ENCODE peak calls at places on chromosomes 3 and 15, in eight cellular contexts. One of them, this sample, is unnamed.

GRCh38 chr3:8837172-8837571 is 67.8 kb upstream of the OXTR start:
- DNase-seq in A549: no peak
- DNase-seq in mesendoderm: no peak
- DNase-seq in hepatocyte: no peak
- DNase-seq in left ventricle myocardium inferior: no peak
- DNase-seq in cardiac muscle cell: no peak
- DNase-seq in aorta: no peak
- DNase-seq in suprapubic skin: no peak
- DNase-seq in this sample: no peak

GRCh38 chr3:151686257-151686656 is 47.5 kb upstream of the AADACL2 start:
- DNase-seq in A549: no peak
- DNase-seq in mesendoderm: peak
- DNase-seq in hepatocyte: no peak
- DNase-seq in left ventricle myocardium inferior: no peak
- DNase-seq in cardiac muscle cell: no peak
- DNase-seq in aorta: no peak
- DNase-seq in suprapubic skin: no peak
- DNase-seq in this sample: no peak

GRCh38 chr15:57550640-57551039 is 41.1 kb upstream of the MYZAP start:
- DNase-seq in A549: no peak
- DNase-seq in mesendoderm: peak
- DNase-seq in hepatocyte: no peak
- DNase-seq in left ventricle myocardium inferior: peak
- DNase-seq in cardiac muscle cell: no peak
- DNase-seq in aorta: no peak
- DNase-seq in suprapubic skin: no peak
- DNase-seq in this sample: no peak

GRCh38 chr15:63165166-63165859 is 8.0 kb upstream of the RPS27L start:
- DNase-seq in A549: no peak
- DNase-seq in mesendoderm: no peak
- DNase-seq in hepatocyte: no peak
- DNase-seq in left ventricle myocardium inferior: no peak
- DNase-seq in cardiac muscle cell: no peak
- DNase-seq in aorta: no peak
- DNase-seq in suprapubic skin: no peak
- DNase-seq in this sample: no peak

GRCh38 chr15:82060817-82061216 is 15.0 kb upstream of the MEX3B start:
- DNase-seq in A549: no peak
- DNase-seq in mesendoderm: no peak
- DNase-seq in hepatocyte: no peak
- DNase-seq in left ventricle myocardium inferior: no peak
- DNase-seq in cardiac muscle cell: no peak
- DNase-seq in aorta: no peak
- DNase-seq in suprapubic skin: no peak
- DNase-seq in this sample: no peak

GRCh38 chr3:170953736-170954135 is 45.3 kb upstream of the EIF5A2 start:
- DNase-seq in A549: no peak
- DNase-seq in mesendoderm: no peak
- DNase-seq in hepatocyte: no peak
- DNase-seq in left ventricle myocardium inferior: no peak
- DNase-seq in cardiac muscle cell: no peak
- DNase-seq in aorta: no peak
- DNase-seq in suprapubic skin: no peak
- DNase-seq in this sample: no peak

GRCh38 chr3:492586-493296 is 296.2 kb downstream of the CHL1 start:
- DNase-seq in A549: no peak
- DNase-seq in mesendoderm: peak
- DNase-seq in hepatocyte: peak
- DNase-seq in left ventricle myocardium inferior: no peak
- DNase-seq in cardiac muscle cell: no peak
- DNase-seq in aorta: no peak
- DNase-seq in suprapubic skin: no peak
- DNase-seq in this sample: no peak

GRCh38 chr15:98865397-98866339 is 141.9 kb downstream of the PGPEP1L start:
- DNase-seq in A549: peak
- DNase-seq in mesendoderm: no peak
- DNase-seq in hepatocyte: no peak
- DNase-seq in left ventricle myocardium inferior: peak
- DNase-seq in cardiac muscle cell: no peak
- DNase-seq in aorta: peak
- DNase-seq in suprapubic skin: no peak
- DNase-seq in this sample: peak

GRCh38 chr3:156983559-156983958 is 157.4 kb downstream of the LEKR1 start:
- DNase-seq in A549: no peak
- DNase-seq in mesendoderm: peak
- DNase-seq in hepatocyte: no peak
- DNase-seq in left ventricle myocardium inferior: no peak
- DNase-seq in cardiac muscle cell: no peak
- DNase-seq in aorta: no peak
- DNase-seq in suprapubic skin: no peak
- DNase-seq in this sample: no peak

GRCh38 chr3:46660543-46661523 is 32.6 kb downstream of the ALS2CL start:
- DNase-seq in A549: no peak
- DNase-seq in mesendoderm: no peak
- DNase-seq in hepatocyte: no peak
- DNase-seq in left ventricle myocardium inferior: peak
- DNase-seq in cardiac muscle cell: no peak
- DNase-seq in aorta: no peak
- DNase-seq in suprapubic skin: peak
- DNase-seq in this sample: no peak

GRCh38 chr15:94834494-94834893 is 603.1 kb downstream of the MCTP2 start:
- DNase-seq in A549: no peak
- DNase-seq in mesendoderm: peak
- DNase-seq in hepatocyte: no peak
- DNase-seq in left ventricle myocardium inferior: no peak
- DNase-seq in cardiac muscle cell: no peak
- DNase-seq in aorta: no peak
- DNase-seq in suprapubic skin: no peak
- DNase-seq in this sample: no peak

GRCh38 chr3:71858493-71859127 is 73.7 kb upstream of the PROK2 start:
- DNase-seq in A549: no peak
- DNase-seq in mesendoderm: peak
- DNase-seq in hepatocyte: no peak
- DNase-seq in left ventricle myocardium inferior: no peak
- DNase-seq in cardiac muscle cell: no peak
- DNase-seq in aorta: no peak
- DNase-seq in suprapubic skin: no peak
- DNase-seq in this sample: no peak

GRCh38 chr3:141940204-141940776 is 63.8 kb downstream of the ATP1B3 start:
- DNase-seq in A549: peak
- DNase-seq in mesendoderm: peak
- DNase-seq in hepatocyte: peak
- DNase-seq in left ventricle myocardium inferior: no peak
- DNase-seq in cardiac muscle cell: no peak
- DNase-seq in aorta: no peak
- DNase-seq in suprapubic skin: peak
- DNase-seq in this sample: peak

GRCh38 chr15:78878356-78878755 is 5.7 kb downstream of the MORF4L1 start:
- DNase-seq in A549: no peak
- DNase-seq in mesendoderm: no peak
- DNase-seq in hepatocyte: no peak
- DNase-seq in left ventricle myocardium inferior: no peak
- DNase-seq in cardiac muscle cell: no peak
- DNase-seq in aorta: no peak
- DNase-seq in suprapubic skin: no peak
- DNase-seq in this sample: no peak

GRCh38 chr3:86563358-86563970 is 427.5 kb downstream of the VGLL3 start:
- DNase-seq in A549: peak
- DNase-seq in mesendoderm: peak
- DNase-seq in hepatocyte: peak
- DNase-seq in left ventricle myocardium inferior: no peak
- DNase-seq in cardiac muscle cell: peak
- DNase-seq in aorta: no peak
- DNase-seq in suprapubic skin: no peak
- DNase-seq in this sample: no peak

GRCh38 chr3:32384938-32385337 is 6.7 kb upstream of the CMTM7 start:
- DNase-seq in A549: no peak
- DNase-seq in mesendoderm: peak
- DNase-seq in hepatocyte: peak
- DNase-seq in left ventricle myocardium inferior: no peak
- DNase-seq in cardiac muscle cell: no peak
- DNase-seq in aorta: no peak
- DNase-seq in suprapubic skin: no peak
- DNase-seq in this sample: no peak

GRCh38 chr3:121724130-121724529 is 25.4 kb downstream of the GOLGB1 start:
- DNase-seq in A549: no peak
- DNase-seq in mesendoderm: no peak
- DNase-seq in hepatocyte: no peak
- DNase-seq in left ventricle myocardium inferior: no peak
- DNase-seq in cardiac muscle cell: no peak
- DNase-seq in aorta: no peak
- DNase-seq in suprapubic skin: no peak
- DNase-seq in this sample: no peak

GRCh38 chr3:62803276-62803675 is 71.9 kb downstream of the CADPS start:
- DNase-seq in A549: no peak
- DNase-seq in mesendoderm: peak
- DNase-seq in hepatocyte: no peak
- DNase-seq in left ventricle myocardium inferior: no peak
- DNase-seq in cardiac muscle cell: no peak
- DNase-seq in aorta: no peak
- DNase-seq in suprapubic skin: no peak
- DNase-seq in this sample: no peak

GRCh38 chr3:98824256-98824655 is 61.1 kb downstream of the ST3GAL6 start:
- DNase-seq in A549: no peak
- DNase-seq in mesendoderm: peak
- DNase-seq in hepatocyte: no peak
- DNase-seq in left ventricle myocardium inferior: no peak
- DNase-seq in cardiac muscle cell: no peak
- DNase-seq in aorta: no peak
- DNase-seq in suprapubic skin: no peak
- DNase-seq in this sample: no peak

GRCh38 chr3:14452676-14453367 is 50.4 kb downstream of the SLC6A6 start:
- DNase-seq in A549: peak
- DNase-seq in mesendoderm: no peak
- DNase-seq in hepatocyte: peak
- DNase-seq in left ventricle myocardium inferior: peak
- DNase-seq in cardiac muscle cell: no peak
- DNase-seq in aorta: peak
- DNase-seq in suprapubic skin: peak
- DNase-seq in this sample: peak

GRCh38 chr3:196197524-196197923 is 13.7 kb downstream of the ZDHHC19 start:
- DNase-seq in A549: no peak
- DNase-seq in mesendoderm: no peak
- DNase-seq in hepatocyte: no peak
- DNase-seq in left ventricle myocardium inferior: no peak
- DNase-seq in cardiac muscle cell: no peak
- DNase-seq in aorta: no peak
- DNase-seq in suprapubic skin: no peak
- DNase-seq in this sample: no peak

GRCh38 chr15:34719883-34720148 is 35.0 kb downstream of the GJD2 start:
- DNase-seq in A549: no peak
- DNase-seq in mesendoderm: no peak
- DNase-seq in hepatocyte: no peak
- DNase-seq in left ventricle myocardium inferior: no peak
- DNase-seq in cardiac muscle cell: no peak
- DNase-seq in aorta: no peak
- DNase-seq in suprapubic skin: no peak
- DNase-seq in this sample: no peak
- H3K27ac ChIP-seq in A549: no peak
- H3K27ac ChIP-seq in mesendoderm: no peak
- H3K27ac ChIP-seq in hepatocyte: no peak
- H3K27ac ChIP-seq in left ventricle myocardium inferior: peak
- H3K27ac ChIP-seq in cardiac muscle cell: peak
- H3K27ac ChIP-seq in aorta: no peak
- H3K27ac ChIP-seq in suprapubic skin: no peak
- H3K27ac ChIP-seq in this sample: no peak

DNA sequence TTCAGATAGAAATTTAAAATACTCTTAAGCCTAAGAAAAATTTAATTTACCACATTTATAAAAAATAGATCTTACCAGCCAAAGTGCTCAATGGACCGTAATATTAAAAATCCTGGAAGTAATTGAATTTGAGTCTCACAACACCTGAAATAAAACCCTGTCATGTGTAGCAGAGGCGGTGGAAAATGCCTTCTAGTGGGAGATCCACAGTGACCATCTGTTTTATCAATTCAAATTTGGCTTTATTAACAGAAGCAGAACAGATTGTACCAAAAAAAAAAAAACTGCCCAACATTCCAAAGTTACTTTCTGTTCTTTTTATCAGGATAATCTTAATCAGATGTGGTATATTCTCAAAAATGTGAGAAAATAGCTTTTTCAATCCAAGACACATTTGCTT is 71.7 kb downstream of the DMXL2 start:
- DNase-seq in A549: no peak
- DNase-seq in mesendoderm: no peak
- DNase-seq in hepatocyte: no peak
- DNase-seq in left ventricle myocardium inferior: no peak
- DNase-seq in cardiac muscle cell: no peak
- DNase-seq in aorta: no peak
- DNase-seq in suprapubic skin: no peak
- DNase-seq in this sample: no peak
- H3K27ac ChIP-seq in A549: no peak
- H3K27ac ChIP-seq in mesendoderm: no peak
- H3K27ac ChIP-seq in hepatocyte: no peak
- H3K27ac ChIP-seq in left ventricle myocardium inferior: no peak
- H3K27ac ChIP-seq in cardiac muscle cell: no peak
- H3K27ac ChIP-seq in aorta: no peak
- H3K27ac ChIP-seq in suprapubic skin: no peak
- H3K27ac ChIP-seq in this sample: no peak

GRCh38 chr3:168885028-168885427 is 778.5 kb downstream of the MECOM start:
- DNase-seq in A549: peak
- DNase-seq in mesendoderm: no peak
- DNase-seq in hepatocyte: no peak
- DNase-seq in left ventricle myocardium inferior: no peak
- DNase-seq in cardiac muscle cell: no peak
- DNase-seq in aorta: no peak
- DNase-seq in suprapubic skin: no peak
- DNase-seq in this sample: no peak

GRCh38 chr3:168888781-168889180 is 774.7 kb downstream of the MECOM start:
- DNase-seq in A549: no peak
- DNase-seq in mesendoderm: no peak
- DNase-seq in hepatocyte: no peak
- DNase-seq in left ventricle myocardium inferior: no peak
- DNase-seq in cardiac muscle cell: no peak
- DNase-seq in aorta: no peak
- DNase-seq in suprapubic skin: no peak
- DNase-seq in this sample: no peak

GRCh38 chr3:168894204-168894603 is 769.3 kb downstream of the MECOM start:
- DNase-seq in A549: no peak
- DNase-seq in mesendoderm: no peak
- DNase-seq in hepatocyte: no peak
- DNase-seq in left ventricle myocardium inferior: no peak
- DNase-seq in cardiac muscle cell: no peak
- DNase-seq in aorta: no peak
- DNase-seq in suprapubic skin: no peak
- DNase-seq in this sample: no peak

GRCh38 chr3:168884353-168884903 is 779.1 kb downstream of the MECOM start:
- DNase-seq in A549: peak
- DNase-seq in mesendoderm: no peak
- DNase-seq in hepatocyte: peak
- DNase-seq in left ventricle myocardium inferior: no peak
- DNase-seq in cardiac muscle cell: peak
- DNase-seq in aorta: no peak
- DNase-seq in suprapubic skin: no peak
- DNase-seq in this sample: no peak

GRCh38 chr3:168889666-168890065 is 773.8 kb downstream of the MECOM start:
- DNase-seq in A549: no peak
- DNase-seq in mesendoderm: peak
- DNase-seq in hepatocyte: no peak
- DNase-seq in left ventricle myocardium inferior: no peak
- DNase-seq in cardiac muscle cell: no peak
- DNase-seq in aorta: no peak
- DNase-seq in suprapubic skin: no peak
- DNase-seq in this sample: no peak
- H3K27ac ChIP-seq in A549: no peak
- H3K27ac ChIP-seq in mesendoderm: no peak
- H3K27ac ChIP-seq in hepatocyte: no peak
- H3K27ac ChIP-seq in left ventricle myocardium inferior: no peak
- H3K27ac ChIP-seq in cardiac muscle cell: no peak
- H3K27ac ChIP-seq in aorta: no peak
- H3K27ac ChIP-seq in suprapubic skin: no peak
- H3K27ac ChIP-seq in this sample: no peak

GRCh38 chr3:30341079-30341478 is 265.3 kb upstream of the TGFBR2 start:
- DNase-seq in A549: no peak
- DNase-seq in mesendoderm: no peak
- DNase-seq in hepatocyte: no peak
- DNase-seq in left ventricle myocardium inferior: no peak
- DNase-seq in cardiac muscle cell: no peak
- DNase-seq in aorta: no peak
- DNase-seq in suprapubic skin: no peak
- DNase-seq in this sample: no peak
- H3K27ac ChIP-seq in A549: peak
- H3K27ac ChIP-seq in mesendoderm: no peak
- H3K27ac ChIP-seq in hepatocyte: no peak
- H3K27ac ChIP-seq in left ventricle myocardium inferior: no peak
- H3K27ac ChIP-seq in cardiac muscle cell: no peak
- H3K27ac ChIP-seq in aorta: no peak
- H3K27ac ChIP-seq in suprapubic skin: no peak
- H3K27ac ChIP-seq in this sample: no peak

This sample was measured in caudate nucleus.